ENCODE peak calls at places on chromosomes 7 and 10, in seven cellular contexts. I is sigmoid colon, O is IMR-90, L is tibial nerve, Q is HepG2, F is A549, B is NB4. E is an unnamed sample.

GRCh38 chr7:80053098-80053497 is 81.5 kb upstream of the GNAI1 start:
- DNase-seq in I (no peak), O (no peak), L (no peak), Q (peak; percentile 3), F (no peak), B (no peak), E (no peak)

GRCh38 chr10:127353544-127353943 is 157.2 kb upstream of the INSYN2A start:
- DNase-seq in I (no peak), O (no peak), L (no peak), Q (no peak), F (no peak), B (no peak), E (no peak)

GRCh38 chr7:44101966-44102845 is 1.9 kb upstream of the AEBP1 start:
- DNase-seq in I (peak; percentile 65), O (peak; percentile 85), L (peak; percentile 60), Q (no peak), F (no peak), B (no peak), E (no peak)

GRCh38 chr10:114215033-114215432 is 24.0 kb upstream of the VWA2 start:
- DNase-seq in I (no peak), O (no peak), L (no peak), Q (no peak), F (no peak), B (no peak), E (no peak)

GRCh38 chr7:106367018-106367420 is 82.2 kb upstream of the NAMPT start:
- DNase-seq in I (no peak), O (peak; percentile 22), L (no peak), Q (peak; percentile 20), F (no peak), B (peak; percentile 73), E (no peak)

GRCh38 chr7:138228764-138229163 is 152.5 kb downstream of the AKR1D1 start:
- DNase-seq in I (no peak), O (no peak), L (no peak), Q (no peak), F (no peak), B (no peak), E (no peak)

GRCh38 chr10:77636967-77637473 is 588 bp downstream of the KCNMA1 start:
- DNase-seq in I (peak; percentile 68), O (no peak), L (no peak), Q (no peak), F (no peak), B (no peak), E (no peak)

GRCh38 chr10:86257683-86258082 is 108.9 kb downstream of the GRID1 start:
- DNase-seq in I (no peak), O (no peak), L (no peak), Q (no peak), F (no peak), B (no peak), E (no peak)

GRCh38 chr7:31043035-31043434 is 9.1 kb upstream of the ADCYAP1R1 start:
- DNase-seq in I (no peak), O (no peak), L (no peak), Q (no peak), F (no peak), B (no peak), E (no peak)

GRCh38 chr10:61452655-61453641 is at the start of gene TMEM26:
- DNase-seq in I (peak; percentile 85), O (peak; percentile 30), L (no peak), Q (no peak), F (peak; percentile 10), B (no peak), E (no peak)

GRCh38 chr7:77716804-77717203 is 20.5 kb downstream of the RSBN1L start:
- DNase-seq in I (no peak), O (no peak), L (no peak), Q (no peak), F (no peak), B (no peak), E (no peak)

GRCh38 chr10:90111671-90112070 is 410.3 kb downstream of the KIF20B start:
- DNase-seq in I (no peak), O (no peak), L (no peak), Q (no peak), F (no peak), B (no peak), E (no peak)

GRCh38 chr10:133132711-133133291 is 27.2 kb upstream of the KNDC1 start:
- DNase-seq in I (no peak), O (no peak), L (no peak), Q (no peak), F (no peak), B (no peak), E (no peak)

GRCh38 chr7:13057462-13058200 is 370.2 kb downstream of the ARL4A start:
- DNase-seq in I (no peak), O (no peak), L (no peak), Q (no peak), F (no peak), B (peak; percentile 40), E (no peak)

GRCh38 chr10:36030516-36030915 is 388.4 kb upstream of the FZD8 start:
- DNase-seq in I (no peak), O (no peak), L (no peak), Q (no peak), F (no peak), B (no peak), E (no peak)

GRCh38 chr7:124662372-124662771 is 103.2 kb downstream of the GPR37 start:
- DNase-seq in I (no peak), O (no peak), L (no peak), Q (no peak), F (no peak), B (no peak), E (no peak)

GRCh38 chr10:43249962-43250624 is 16.8 kb downstream of the RASGEF1A start:
- DNase-seq in I (peak; percentile 53), O (no peak), L (no peak), Q (no peak), F (no peak), B (peak; percentile 35), E (peak; percentile 46)

GRCh38 chr7:131501422-131501821 is 55.0 kb downstream of the PODXL start:
- DNase-seq in I (no peak), O (peak; percentile 92), L (no peak), Q (no peak), F (no peak), B (peak; percentile 52), E (no peak)

GRCh38 chr7:158955932-158956804 is 99.8 kb downstream of the DYNC2I1 start:
- DNase-seq in I (no peak), O (no peak), L (no peak), Q (no peak), F (no peak), B (no peak), E (no peak)

GRCh38 chr10:6927001-6927400 is 346.9 kb upstream of the PRKCQ start:
- DNase-seq in I (no peak), O (no peak), L (no peak), Q (no peak), F (no peak), B (peak; percentile 87), E (no peak)

GRCh38 chr7:16078076-16078952 is 343.0 kb downstream of the CRPPA start:
- DNase-seq in I (no peak), O (peak; percentile 64), L (peak; percentile 80), Q (peak; percentile 65), F (peak; percentile 71), B (peak; percentile 68), E (no peak)

GRCh38 chr7:142451346-142451745 is 193.5 kb upstream of the PRSS58 start:
- DNase-seq in I (no peak), O (no peak), L (no peak), Q (no peak), F (no peak), B (no peak), E (no peak)

GRCh38 chr10:35822316-35822715 is 180.2 kb upstream of the FZD8 start:
- DNase-seq in I (peak; percentile 95), O (peak; percentile 54), L (peak; percentile 63), Q (peak; percentile 3), F (peak; percentile 33), B (peak; percentile 1), E (peak; percentile 67)

DNA sequence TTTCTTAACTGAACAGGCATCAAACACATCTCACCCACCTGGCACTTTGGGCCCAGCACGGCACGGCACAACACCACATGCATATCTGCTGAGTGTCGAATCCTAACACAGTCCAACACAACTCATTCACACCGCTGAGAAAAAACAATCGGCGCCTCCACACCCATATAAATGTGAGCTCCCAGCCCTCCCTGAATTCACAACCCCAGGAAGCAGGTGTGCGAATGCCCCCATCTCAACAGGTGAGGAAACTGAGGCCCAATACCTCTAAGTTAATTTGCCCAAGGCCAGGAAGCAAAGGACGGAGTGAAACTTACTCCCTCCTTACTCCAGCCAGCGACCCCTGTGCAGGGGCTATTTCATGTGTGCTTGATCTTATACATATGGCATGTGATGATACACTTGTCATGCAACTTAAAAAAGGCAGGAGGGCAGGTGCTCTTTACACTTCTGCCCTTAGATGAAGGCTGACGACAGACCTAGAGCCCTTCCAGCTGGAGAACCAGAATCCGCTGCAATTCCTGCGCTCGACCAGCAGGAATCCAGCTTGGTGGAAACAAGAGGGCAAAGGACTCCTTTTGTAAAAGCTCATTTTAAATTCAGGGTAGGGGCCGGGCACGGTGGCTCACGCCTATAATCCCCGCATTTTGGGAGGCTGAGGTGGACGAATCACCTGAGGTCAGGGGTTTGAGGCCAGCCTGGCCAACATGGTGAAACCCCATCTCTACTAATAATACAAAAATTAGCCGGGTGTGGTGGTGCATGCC is 116.0 kb downstream of the LARP4B start:
- DNase-seq in I (no peak), O (no peak), L (no peak), Q (no peak), F (no peak), B (no peak), E (no peak)
- TF ChIP-seq CTCF in I (no peak), O (no peak), L (no peak), Q (no peak), F (no peak), B (no peak), E (no peak)

GRCh38 chr7:4840097-4840501 is 21.7 kb downstream of the PAPOLB start:
- DNase-seq in I (no peak), O (no peak), L (no peak), Q (no peak), F (no peak), B (no peak), E (no peak)
- H3K4me3 ChIP-seq in I (no peak overlapping the region), O (no peak overlapping the region), L (no peak overlapping the region), Q (no peak overlapping the region), F (no peak overlapping the region), B (no peak overlapping the region), E (no peak overlapping the region)

GRCh38 chr7:2253525-2254244 is 11.7 kb downstream of the NUDT1 start:
- DNase-seq in I (no peak), O (no peak), L (no peak), Q (no peak), F (no peak), B (no peak), E (no peak)
- TF ChIP-seq POLR2A in I (no peak), O (no peak), L (no peak), Q (no peak), F (no peak), B (no peak), E (no peak)

GRCh38 chr7:47092331-47092730 is 489.6 kb downstream of the TNS3 start:
- DNase-seq in I (no peak), O (peak; percentile 41), L (no peak), Q (no peak), F (no peak), B (no peak), E (no peak)

GRCh38 chr7:47091141-47091540 is 490.8 kb downstream of the TNS3 start:
- DNase-seq in I (no peak), O (peak; percentile 25), L (no peak), Q (no peak), F (no peak), B (no peak), E (no peak)

GRCh38 chr7:47087866-47088265 is 494.0 kb downstream of the TNS3 start:
- DNase-seq in I (no peak), O (peak; percentile 61), L (no peak), Q (no peak), F (peak; percentile 6), B (no peak), E (no peak)

GRCh38 chr7:47088329-47089067 is 493.4 kb downstream of the TNS3 start:
- DNase-seq in I (peak; percentile 77), O (peak; percentile 67), L (peak; percentile 62), Q (peak; percentile 46), F (peak; percentile 57), B (peak; percentile 69), E (peak; percentile 39)

GRCh38 chr7:47089068-47089417 is 492.9 kb downstream of the TNS3 start:
- DNase-seq in I (no peak), O (no peak), L (no peak), Q (no peak), F (no peak), B (no peak), E (no peak)
- TF ChIP-seq CTCF in I (no peak), O (no peak), L (no peak), Q (no peak), F (no peak), B (no peak), E (no peak)